ENCODE peak calls at places on chromosomes 13 and 19, in nine cellular contexts. K, J, I, R, S, M, U, P and Z are unnamed samples. For H3K27me3, the result is how much of the 10 kb centered on the place peaks cover.

GRCh38 chr13:110113284-110113764 is 193.6 kb downstream of the COL4A1 start:
- DNase-seq in I (no peak), S (no peak), P (peak), J (no peak), M (no peak), R (no peak), U (no peak), K (no peak), Z (no peak)

GRCh38 chr13:106100261-106100919 is 435.1 kb downstream of the EFNB2 start:
- DNase-seq in R (no peak), I (no peak), S (no peak), J (no peak), K (no peak), U (no peak), P (no peak), M (no peak), Z (no peak)

GRCh38 chr19:41265376-41266153 is 1.4 kb downstream of the HNRNPUL1 start:
- DNase-seq in K (no peak), J (no peak), S (no peak), P (no peak), R (no peak), U (peak), M (peak), I (no peak), Z (no peak)

GRCh38 chr13:112069727-112070300 is 2.9 kb downstream of the SOX1 start:
- DNase-seq in K (no peak), R (no peak), J (no peak), U (no peak), I (no peak), S (no peak), M (no peak), P (no peak), Z (no peak)

GRCh38 chr13:19910336-19911072 is 47.1 kb upstream of the ZMYM5 start:
- DNase-seq in K (no peak), I (no peak), M (no peak), P (no peak), U (no peak), S (no peak), J (no peak), R (no peak), Z (no peak)

GRCh38 chr13:74132152-74132767 is 1.9 kb downstream of the KLF12 start:
- DNase-seq in R (no peak), M (no peak), P (no peak), U (no peak), K (no peak), I (no peak), J (no peak), S (no peak), Z (no peak)

GRCh38 chr13:102904408-102904862 is 58.6 kb downstream of the ERCC5 start:
- DNase-seq in K (no peak), J (no peak), U (no peak), P (no peak), S (no peak), I (no peak), R (no peak), M (no peak), Z (no peak)

GRCh38 chr19:5997371-5997770 is 19.4 kb upstream of the RANBP3 start:
- DNase-seq in P (no peak), J (no peak), M (no peak), I (no peak), U (no peak), K (no peak), S (no peak), R (no peak), Z (no peak)

GRCh38 chr13:49419292-49419691 is 24.6 kb downstream of the CAB39L start:
- DNase-seq in K (no peak), U (peak), R (no peak), P (no peak), I (no peak), M (peak), S (no peak), J (no peak), Z (no peak)

GRCh38 chr13:83312194-83312593 is 570.1 kb downstream of the SLITRK1 start:
- DNase-seq in R (no peak), S (no peak), I (no peak), U (no peak), M (no peak), P (no peak), K (no peak), J (no peak), Z (no peak)

GRCh38 chr19:37977992-37978391 is 71.0 kb downstream of the SIPA1L3 start:
- DNase-seq in P (no peak), J (no peak), I (no peak), S (peak), M (no peak), U (peak), R (peak), K (no peak), Z (no peak)

GRCh38 chr13:41284512-41285288 is 21.3 kb upstream of the MTRF1 start:
- DNase-seq in J (no peak), P (no peak), K (no peak), I (no peak), U (no peak), M (no peak), R (no peak), S (peak), Z (no peak)

GRCh38 chr13:112885782-112886268 is 83.2 kb upstream of the MCF2L start:
- DNase-seq in U (peak), R (no peak), J (peak), M (peak), P (peak), S (peak), K (peak), I (peak), Z (peak)

GRCh38 chr13:25971499-25972145 is 80.2 kb downstream of the SHISA2 start:
- DNase-seq in M (no peak), R (peak), I (no peak), P (no peak), J (no peak), S (no peak), U (no peak), K (no peak), Z (no peak)

GRCh38 chr19:7455600-7456296 is 33.1 kb downstream of the PEX11G start:
- DNase-seq in P (no peak), S (no peak), R (no peak), I (no peak), K (no peak), M (no peak), J (no peak), U (no peak), Z (no peak)

GRCh38 chr13:37484056-37484455 is 114.5 kb downstream of the POSTN start:
- DNase-seq in P (no peak), S (no peak), R (no peak), M (no peak), K (no peak), J (no peak), I (no peak), U (no peak), Z (no peak)

GRCh38 chr19:33812388-33813330 is 16.0 kb downstream of the KCTD15 start:
- DNase-seq in U (no peak), I (no peak), J (no peak), S (no peak), R (peak), M (no peak), P (no peak), K (no peak), Z (no peak)

GRCh38 chr13:93259527-93260080 is 33.0 kb downstream of the GPC6 start:
- DNase-seq in J (no peak), K (no peak), I (no peak), S (no peak), U (no peak), P (no peak), R (no peak), M (no peak), Z (no peak)

GRCh38 chr13:89554801-89555200 is 1792.7 kb upstream of the MIR17HG start:
- DNase-seq in I (no peak), U (no peak), M (no peak), P (no peak), J (no peak), R (no peak), K (no peak), S (no peak), Z (no peak)

DNA sequence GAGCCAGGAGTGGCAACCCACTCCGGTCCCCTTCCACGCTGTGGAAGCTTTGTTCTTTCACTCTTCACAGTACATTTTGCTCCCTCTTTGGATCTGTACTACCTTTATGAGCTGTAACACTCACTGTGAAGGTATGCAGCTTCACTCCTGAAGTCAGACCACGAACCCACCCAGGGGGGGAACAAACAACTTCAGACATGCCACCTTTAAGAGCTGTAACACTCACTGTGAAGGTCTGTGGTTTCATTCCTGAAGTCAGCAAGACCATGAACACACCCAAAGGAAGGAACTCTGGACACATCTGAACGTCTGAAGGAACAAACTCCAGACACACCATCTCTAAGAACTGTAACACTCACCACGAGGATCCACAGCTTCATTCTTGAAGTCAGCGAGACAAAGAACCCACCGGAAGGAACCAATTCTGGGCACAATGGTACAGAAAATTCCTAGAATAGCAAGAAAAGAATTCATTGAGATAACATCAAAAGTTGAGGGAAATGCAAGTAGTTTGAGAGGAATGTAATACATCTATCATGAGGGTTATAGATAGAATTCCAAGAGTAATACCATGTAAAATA is 1796.6 kb upstream of the MIR17HG start:
- DNase-seq in M (no peak), R (no peak), K (no peak), I (no peak), P (no peak), S (no peak), U (no peak), J (no peak), Z (no peak)
- H3K27ac ChIP-seq in M (no peak), R (no peak), K (no peak), I (no peak), P (no peak), S (no peak), U (no peak), J (no peak), Z (no peak)

GRCh38 chr13:84843368-84843767 is 955.9 kb downstream of the SLITRK6 start:
- DNase-seq in J (no peak), U (no peak), I (no peak), K (no peak), S (no peak), P (no peak), R (no peak), M (no peak), Z (no peak)
- H3K27me3 ChIP-seq in J (under half), U (under half), I (under half), K (under half), S (under half), P (under half), R (under half), M (under half), Z (under half)

DNA sequence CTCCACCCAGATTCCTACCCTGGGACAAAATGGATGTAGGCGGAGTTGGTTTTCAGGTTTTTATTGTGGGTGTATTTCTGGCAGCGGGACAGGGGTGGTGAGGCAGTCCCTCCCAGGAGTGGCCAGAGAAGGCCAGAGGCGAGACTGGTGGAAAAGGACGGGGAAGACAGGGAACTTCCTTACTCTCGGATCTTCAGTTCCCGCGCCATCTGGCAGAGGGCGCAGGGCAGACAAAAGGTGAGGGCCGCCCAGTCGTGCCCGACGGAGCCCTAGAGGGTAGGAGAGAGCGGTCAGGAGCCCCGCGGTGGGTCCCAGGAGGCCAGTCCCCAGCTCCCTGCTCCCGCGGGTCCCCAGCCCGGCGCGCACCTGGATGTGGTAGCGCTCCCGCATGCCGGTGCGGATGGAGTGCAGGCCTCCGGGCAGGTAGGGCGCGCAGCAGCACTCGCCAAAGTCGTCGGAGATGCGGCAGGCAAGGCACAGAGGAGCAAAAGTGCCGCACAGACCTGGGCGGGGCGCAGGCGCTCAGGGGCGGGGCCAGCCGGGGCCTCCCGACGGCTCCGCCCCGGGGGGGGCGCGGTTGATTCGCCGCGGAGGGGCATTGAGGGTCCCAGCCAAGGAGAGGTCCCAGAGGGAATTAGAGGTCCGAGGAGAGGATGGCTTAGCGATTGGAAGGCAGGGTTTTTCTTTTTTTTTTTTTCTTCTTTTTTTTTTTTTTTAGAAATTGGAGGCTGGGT is 3.0 kb downstream of the CNFN start:
- DNase-seq in P (peak), S (no peak), R (peak), K (no peak), J (peak), M (no peak), I (peak), U (peak), Z (peak)
- TF ChIP-seq CTCF in P (peak), S (peak), R (peak), K (no peak), J (peak), M (no peak), I (peak), U (peak), Z (peak)

GRCh38 chr19:18433735-18434398 is 4.1 kb downstream of the ISYNA1 start:
- DNase-seq in M (peak), K (no peak), P (peak), J (no peak), U (no peak), S (no peak), R (no peak), I (no peak), Z (no peak)
- H3K27ac ChIP-seq in M (peak), K (peak), P (no peak), J (no peak), U (peak), S (no peak), R (peak), I (no peak), Z (peak)

DNA sequence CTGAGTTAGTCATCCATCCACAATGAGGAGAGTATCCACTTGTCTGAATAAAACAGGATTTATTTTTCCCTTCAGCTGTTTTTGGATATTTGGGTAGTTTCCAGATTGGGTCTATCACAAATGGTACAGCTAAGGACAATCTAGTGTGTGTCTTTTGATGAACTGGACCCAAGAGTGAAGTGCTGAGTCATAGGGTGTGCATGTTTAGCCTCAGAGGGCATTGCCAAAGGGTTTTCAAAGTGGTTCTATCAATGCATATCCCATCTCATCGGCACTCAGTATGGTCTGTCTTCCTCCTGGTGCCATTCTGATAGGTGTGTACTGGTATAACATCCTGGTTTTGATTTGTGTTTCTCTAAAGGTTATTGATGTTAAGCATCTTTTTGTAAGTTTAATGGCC is 62.3 kb downstream of the GSX1 start:
- DNase-seq in R (no peak), J (no peak), S (no peak), P (no peak), I (no peak), M (no peak), U (no peak), K (no peak), Z (no peak)
- H3K27me3 ChIP-seq in R (under half), J (under half), S (under half), P (under half), I (under half), M (under half), U (under half), K (under half), Z (half or more)

DNA sequence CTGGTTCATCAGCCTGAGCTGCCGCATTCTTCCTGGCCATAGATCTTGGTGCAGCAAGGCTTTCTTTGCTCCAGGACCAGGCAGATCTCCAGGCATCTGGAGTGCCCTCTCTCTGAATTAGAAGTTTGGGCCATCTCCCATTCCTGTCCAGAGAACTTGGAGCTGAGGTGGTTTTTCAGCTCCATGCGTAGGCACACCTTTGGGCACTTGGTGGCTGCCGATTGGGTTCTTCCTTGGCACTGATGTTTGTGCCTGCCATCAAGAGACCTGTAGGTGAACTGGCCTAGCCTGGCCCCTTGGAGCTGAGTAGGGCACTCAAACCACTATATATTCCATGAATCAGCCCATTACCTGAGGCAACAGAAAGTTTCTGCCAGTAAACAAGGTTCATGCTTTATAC is 206.0 kb upstream of the PCDH17 start:
- DNase-seq in P (no peak), U (no peak), R (no peak), K (no peak), J (no peak), S (no peak), I (no peak), M (no peak), Z (no peak)
- TF ChIP-seq CTCF in P (no peak), U (no peak), R (no peak), K (no peak), J (no peak), S (no peak), I (no peak), M (no peak), Z (no peak)

DNA sequence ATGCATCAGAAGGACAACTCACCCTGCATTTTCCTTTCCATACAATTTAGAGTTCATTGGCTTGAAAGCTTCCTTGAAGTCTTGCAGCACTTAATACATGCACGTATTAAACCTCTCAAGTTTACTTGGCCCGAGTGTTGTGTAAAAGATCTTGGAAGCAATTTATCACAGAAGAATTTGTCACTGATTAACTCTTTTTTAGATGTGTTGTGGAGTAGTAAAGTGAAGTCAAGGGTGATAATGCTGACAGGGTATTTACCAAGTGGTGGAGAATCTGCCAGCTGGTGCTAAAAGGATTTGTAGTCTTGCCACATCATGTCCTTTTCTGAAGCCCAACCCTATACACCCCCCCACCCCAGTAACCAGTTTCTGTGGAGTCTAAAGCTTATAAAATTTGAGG is 421.0 kb upstream of the MIR17HG start:
- DNase-seq in R (no peak), K (no peak), M (no peak), S (no peak), J (no peak), I (no peak), P (no peak), U (no peak), Z (no peak)
- H3K27ac ChIP-seq in R (no peak), K (no peak), M (no peak), S (no peak), J (no peak), I (no peak), P (no peak), U (no peak), Z (no peak)

DNA sequence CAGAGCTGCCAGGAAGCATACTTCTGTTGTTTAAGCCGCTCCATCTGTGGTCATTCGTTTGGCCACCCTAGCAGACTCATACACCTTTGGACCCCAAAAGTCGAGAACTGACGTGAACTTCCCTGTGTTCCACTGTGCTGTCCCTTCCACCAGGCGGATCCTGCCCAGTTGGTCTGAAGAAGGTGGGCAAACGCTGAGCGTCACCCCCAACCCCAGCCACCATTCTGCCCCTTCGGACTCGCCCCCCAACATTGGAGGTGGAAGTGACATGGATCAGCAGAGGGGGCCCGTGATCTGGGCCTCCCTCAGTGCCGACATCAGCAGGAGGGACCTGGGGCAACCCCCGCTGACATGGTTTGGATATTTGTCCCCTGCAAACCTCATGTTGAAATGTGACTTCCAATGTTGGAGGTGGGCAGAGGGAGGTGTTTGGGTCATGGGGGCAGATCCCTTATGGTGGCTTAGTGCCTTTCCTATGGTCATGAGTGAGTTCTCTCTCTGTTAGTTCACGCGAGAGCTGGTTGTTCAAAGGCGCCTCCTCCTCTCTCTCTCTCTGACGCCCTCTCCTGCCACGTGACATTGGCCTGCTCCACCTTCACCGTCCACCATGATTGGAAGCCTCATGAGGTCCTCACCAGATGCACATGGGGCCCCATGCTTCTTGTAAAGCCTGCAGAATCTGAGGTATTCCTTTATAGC is 93.6 kb upstream of the ZNF507 start:
- DNase-seq in I (no peak), R (no peak), P (no peak), S (no peak), M (no peak), K (no peak), J (no peak), U (no peak), Z (no peak)
- H3K27me3 ChIP-seq in I (under half), R (under half), P (under half), S (under half), M (under half), K (under half), J (under half), U (under half), Z (half or more)

GRCh38 chr13:79044415-79044814 is 361.6 kb downstream of the RBM26 start:
- DNase-seq in J (no peak), U (no peak), M (no peak), I (no peak), P (no peak), S (no peak), R (no peak), K (no peak), Z (no peak)

DNA sequence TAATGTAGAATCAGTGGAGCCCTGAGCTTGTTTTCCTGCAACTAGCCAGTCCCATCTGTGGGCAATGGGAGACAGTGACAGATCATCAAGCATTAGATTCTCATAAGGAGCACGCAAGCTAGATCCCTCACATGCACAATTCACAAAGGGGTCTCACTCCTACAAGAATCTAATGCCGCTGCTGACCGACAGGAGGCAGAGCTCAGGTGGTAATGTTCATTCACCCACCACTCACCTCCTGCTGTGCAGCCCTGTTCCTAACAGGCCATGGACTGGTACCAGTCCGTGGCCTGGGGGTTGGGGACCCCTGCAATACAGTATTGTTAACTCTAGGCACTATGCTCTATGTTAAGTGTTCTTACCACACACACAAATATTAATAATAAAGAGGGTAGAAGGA is 362.8 kb downstream of the RBM26 start:
- DNase-seq in U (no peak), J (no peak), I (no peak), K (no peak), P (no peak), M (no peak), R (no peak), S (no peak), Z (no peak)
- TF ChIP-seq CTCF in U (no peak), J (no peak), I (no peak), K (no peak), P (no peak), M (no peak), R (no peak), S (no peak), Z (no peak)